ENCODE peak calls at places on chromosomes 2 and 18, in eight cellular contexts. One of them, this sample, is unnamed.

GRCh38 chr2:209305746-209306196 is 118.1 kb upstream of the MAP2 start:
- DNase-seq in neuronal stem cell: no peak
- DNase-seq in pancreas: peak; percentile 85
- DNase-seq in CD4-positive, CD25-positive, alpha-beta regulatory T cell: no peak
- DNase-seq in tibial nerve: no peak
- DNase-seq in GM23248: no peak
- DNase-seq in fibroblast of lung: no peak
- DNase-seq in tibial artery: no peak
- DNase-seq in this sample: no peak

GRCh38 chr2:236955675-236956618 is 129.7 kb upstream of the COPS8 start:
- DNase-seq in fibroblast of lung: peak; percentile 47
- DNase-seq in tibial artery: no peak
- DNase-seq in CD4-positive, CD25-positive, alpha-beta regulatory T cell: no peak
- DNase-seq in pancreas: no peak
- DNase-seq in neuronal stem cell: peak; percentile 4
- DNase-seq in tibial nerve: no peak
- DNase-seq in GM23248: no peak
- DNase-seq in this sample: no peak

GRCh38 chr18:9366126-9366714 is 31.6 kb downstream of the TWSG1 start:
- DNase-seq in tibial nerve: no peak
- DNase-seq in CD4-positive, CD25-positive, alpha-beta regulatory T cell: no peak
- DNase-seq in fibroblast of lung: peak; percentile 64
- DNase-seq in tibial artery: no peak
- DNase-seq in GM23248: peak; percentile 60
- DNase-seq in pancreas: peak; percentile 28
- DNase-seq in neuronal stem cell: peak; percentile 4
- DNase-seq in this sample: peak; percentile 4

GRCh38 chr18:2881088-2881487 is 34.3 kb downstream of the EMILIN2 start:
- DNase-seq in CD4-positive, CD25-positive, alpha-beta regulatory T cell: no peak
- DNase-seq in GM23248: peak; percentile 74
- DNase-seq in neuronal stem cell: no peak
- DNase-seq in fibroblast of lung: no peak
- DNase-seq in tibial nerve: no peak
- DNase-seq in tibial artery: no peak
- DNase-seq in pancreas: no peak
- DNase-seq in this sample: no peak

GRCh38 chr2:22375094-22375493 is 1009.9 kb upstream of the KLHL29 start:
- DNase-seq in neuronal stem cell: no peak
- DNase-seq in fibroblast of lung: no peak
- DNase-seq in pancreas: no peak
- DNase-seq in CD4-positive, CD25-positive, alpha-beta regulatory T cell: no peak
- DNase-seq in GM23248: no peak
- DNase-seq in tibial artery: no peak
- DNase-seq in tibial nerve: no peak
- DNase-seq in this sample: no peak

GRCh38 chr2:235553291-235553690 is 59.4 kb downstream of the AGAP1 start:
- DNase-seq in tibial artery: no peak
- DNase-seq in tibial nerve: no peak
- DNase-seq in pancreas: no peak
- DNase-seq in fibroblast of lung: no peak
- DNase-seq in neuronal stem cell: no peak
- DNase-seq in CD4-positive, CD25-positive, alpha-beta regulatory T cell: no peak
- DNase-seq in GM23248: no peak
- DNase-seq in this sample: no peak

GRCh38 chr18:75207298-75208054 is 1.5 kb downstream of the PTGR3 start:
- DNase-seq in GM23248: peak; percentile 57
- DNase-seq in fibroblast of lung: peak; percentile 65
- DNase-seq in pancreas: no peak
- DNase-seq in tibial artery: no peak
- DNase-seq in tibial nerve: no peak
- DNase-seq in neuronal stem cell: peak; percentile 18
- DNase-seq in CD4-positive, CD25-positive, alpha-beta regulatory T cell: peak; percentile 16
- DNase-seq in this sample: no peak

GRCh38 chr2:28093308-28093707 is 202.8 kb downstream of the BABAM2 start:
- DNase-seq in neuronal stem cell: no peak
- DNase-seq in tibial artery: no peak
- DNase-seq in fibroblast of lung: no peak
- DNase-seq in CD4-positive, CD25-positive, alpha-beta regulatory T cell: no peak
- DNase-seq in tibial nerve: no peak
- DNase-seq in pancreas: no peak
- DNase-seq in GM23248: no peak
- DNase-seq in this sample: no peak

GRCh38 chr18:8188196-8188595 is 421.0 kb upstream of the RAB12 start:
- DNase-seq in fibroblast of lung: peak; percentile 84
- DNase-seq in tibial artery: no peak
- DNase-seq in GM23248: peak; percentile 19
- DNase-seq in neuronal stem cell: no peak
- DNase-seq in pancreas: peak; percentile 45
- DNase-seq in CD4-positive, CD25-positive, alpha-beta regulatory T cell: no peak
- DNase-seq in tibial nerve: no peak
- DNase-seq in this sample: no peak

GRCh38 chr2:75047907-75048625 is 89.6 kb downstream of the POLE4 start:
- DNase-seq in neuronal stem cell: no peak
- DNase-seq in tibial artery: no peak
- DNase-seq in GM23248: peak; percentile 87
- DNase-seq in tibial nerve: no peak
- DNase-seq in pancreas: no peak
- DNase-seq in fibroblast of lung: peak; percentile 76
- DNase-seq in CD4-positive, CD25-positive, alpha-beta regulatory T cell: no peak
- DNase-seq in this sample: no peak

GRCh38 chr18:10131783-10132381 is 218.1 kb downstream of the VAPA start:
- DNase-seq in neuronal stem cell: peak; percentile 26
- DNase-seq in CD4-positive, CD25-positive, alpha-beta regulatory T cell: no peak
- DNase-seq in tibial artery: no peak
- DNase-seq in tibial nerve: no peak
- DNase-seq in GM23248: peak; percentile 32
- DNase-seq in fibroblast of lung: peak; percentile 23
- DNase-seq in pancreas: peak; percentile 44
- DNase-seq in this sample: no peak

GRCh38 chr2:145682536-145683157 is 1162.7 kb upstream of the ZEB2 start:
- DNase-seq in CD4-positive, CD25-positive, alpha-beta regulatory T cell: no peak
- DNase-seq in pancreas: no peak
- DNase-seq in neuronal stem cell: no peak
- DNase-seq in tibial artery: no peak
- DNase-seq in GM23248: peak; percentile 33
- DNase-seq in fibroblast of lung: peak; percentile 32
- DNase-seq in tibial nerve: no peak
- DNase-seq in this sample: no peak

GRCh38 chr2:5121677-5122076 is 570.5 kb upstream of the SOX11 start:
- DNase-seq in pancreas: no peak
- DNase-seq in tibial artery: no peak
- DNase-seq in GM23248: no peak
- DNase-seq in tibial nerve: no peak
- DNase-seq in neuronal stem cell: peak; percentile 9
- DNase-seq in fibroblast of lung: no peak
- DNase-seq in CD4-positive, CD25-positive, alpha-beta regulatory T cell: no peak
- DNase-seq in this sample: no peak

GRCh38 chr2:28958689-28959088 is 22.4 kb upstream of the TOGARAM2 start:
- DNase-seq in GM23248: peak; percentile 90
- DNase-seq in CD4-positive, CD25-positive, alpha-beta regulatory T cell: peak; percentile 65
- DNase-seq in pancreas: peak; percentile 18
- DNase-seq in fibroblast of lung: peak; percentile 69
- DNase-seq in tibial artery: no peak
- DNase-seq in tibial nerve: no peak
- DNase-seq in neuronal stem cell: peak; percentile 69
- DNase-seq in this sample: peak; percentile 34

GRCh38 chr2:11417946-11418585 is 47.9 kb downstream of the E2F6 start:
- DNase-seq in tibial nerve: no peak
- DNase-seq in pancreas: no peak
- DNase-seq in tibial artery: no peak
- DNase-seq in GM23248: peak; percentile 29
- DNase-seq in fibroblast of lung: no peak
- DNase-seq in neuronal stem cell: no peak
- DNase-seq in CD4-positive, CD25-positive, alpha-beta regulatory T cell: peak; percentile 16
- DNase-seq in this sample: no peak

GRCh38 chr2:2244508-2244907 is 86.6 kb downstream of the MYT1L start:
- DNase-seq in fibroblast of lung: no peak
- DNase-seq in GM23248: no peak
- DNase-seq in tibial nerve: no peak
- DNase-seq in pancreas: no peak
- DNase-seq in CD4-positive, CD25-positive, alpha-beta regulatory T cell: no peak
- DNase-seq in neuronal stem cell: no peak
- DNase-seq in tibial artery: no peak
- DNase-seq in this sample: no peak

DNA sequence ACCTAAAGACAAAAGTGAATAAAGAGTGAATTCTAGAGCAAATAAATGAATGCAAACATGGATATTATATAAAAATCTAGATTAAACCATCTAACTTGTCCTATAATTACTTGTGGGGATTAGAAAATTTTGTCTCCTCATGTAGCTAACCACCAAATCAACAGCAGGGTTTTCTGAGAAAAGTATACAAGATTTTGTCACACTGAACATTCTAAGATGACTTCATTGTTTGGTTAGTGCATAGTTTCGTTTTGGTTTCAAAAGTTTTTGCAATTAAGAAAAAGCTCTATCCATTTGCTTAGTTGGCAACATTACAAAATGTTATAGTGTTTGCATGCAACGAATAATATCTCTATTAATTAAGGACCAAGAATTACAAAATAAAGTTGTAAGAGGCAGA is 125.0 kb downstream of the LRP2 start:
- DNase-seq in pancreas: no peak
- DNase-seq in neuronal stem cell: no peak
- DNase-seq in CD4-positive, CD25-positive, alpha-beta regulatory T cell: no peak
- DNase-seq in tibial nerve: no peak
- DNase-seq in GM23248: no peak
- DNase-seq in tibial artery: no peak
- DNase-seq in fibroblast of lung: no peak
- DNase-seq in this sample: no peak
- H3K27ac ChIP-seq in pancreas: no peak overlapping the region
- H3K27ac ChIP-seq in neuronal stem cell: no peak overlapping the region
- H3K27ac ChIP-seq in CD4-positive, CD25-positive, alpha-beta regulatory T cell: no peak overlapping the region
- H3K27ac ChIP-seq in tibial nerve: no peak overlapping the region
- H3K27ac ChIP-seq in GM23248: no peak overlapping the region
- H3K27ac ChIP-seq in tibial artery: no peak overlapping the region
- H3K27ac ChIP-seq in fibroblast of lung: no peak overlapping the region
- H3K27ac ChIP-seq in this sample: no peak overlapping the region

GRCh38 chr2:189362283-189362682 is 79.0 kb upstream of the WDR75 start:
- DNase-seq in fibroblast of lung: peak; percentile 71
- DNase-seq in tibial nerve: no peak
- DNase-seq in CD4-positive, CD25-positive, alpha-beta regulatory T cell: no peak
- DNase-seq in tibial artery: no peak
- DNase-seq in pancreas: no peak
- DNase-seq in neuronal stem cell: no peak
- DNase-seq in GM23248: no peak
- DNase-seq in this sample: no peak
- H3K27ac ChIP-seq in fibroblast of lung: no peak overlapping the region
- H3K27ac ChIP-seq in tibial nerve: no peak overlapping the region
- H3K27ac ChIP-seq in CD4-positive, CD25-positive, alpha-beta regulatory T cell: no peak overlapping the region
- H3K27ac ChIP-seq in tibial artery: peak overlapping the region; percentile 56
- H3K27ac ChIP-seq in pancreas: no peak overlapping the region
- H3K27ac ChIP-seq in neuronal stem cell: no peak overlapping the region
- H3K27ac ChIP-seq in GM23248: no peak overlapping the region
- H3K27ac ChIP-seq in this sample: no peak overlapping the region

DNA sequence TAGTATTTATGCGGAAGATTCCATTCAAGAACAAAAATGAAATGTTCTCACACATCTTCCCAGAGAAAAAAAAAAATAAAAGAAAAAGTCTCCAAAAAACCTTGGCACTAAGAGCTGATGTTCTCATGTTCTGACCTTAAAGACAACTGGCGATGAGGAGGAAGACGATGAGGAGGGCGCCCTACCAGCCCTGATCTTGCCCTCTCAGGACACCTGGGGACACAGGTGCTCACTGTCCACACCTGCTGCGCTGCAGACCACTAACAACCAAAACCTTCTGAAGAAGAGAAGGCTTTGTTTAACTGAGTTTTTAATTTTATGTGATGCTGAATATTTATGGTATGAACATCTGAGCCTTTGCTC is 184.6 kb downstream of the HDAC4 start:
- DNase-seq in neuronal stem cell: no peak
- DNase-seq in fibroblast of lung: no peak
- DNase-seq in CD4-positive, CD25-positive, alpha-beta regulatory T cell: no peak
- DNase-seq in tibial artery: no peak
- DNase-seq in pancreas: no peak
- DNase-seq in tibial nerve: no peak
- DNase-seq in GM23248: no peak
- DNase-seq in this sample: no peak
- H3K27ac ChIP-seq in neuronal stem cell: no peak overlapping the region
- H3K27ac ChIP-seq in fibroblast of lung: no peak overlapping the region
- H3K27ac ChIP-seq in CD4-positive, CD25-positive, alpha-beta regulatory T cell: no peak overlapping the region
- H3K27ac ChIP-seq in tibial artery: no peak overlapping the region
- H3K27ac ChIP-seq in pancreas: no peak overlapping the region
- H3K27ac ChIP-seq in tibial nerve: no peak overlapping the region
- H3K27ac ChIP-seq in GM23248: no peak overlapping the region
- H3K27ac ChIP-seq in this sample: no peak overlapping the region

DNA sequence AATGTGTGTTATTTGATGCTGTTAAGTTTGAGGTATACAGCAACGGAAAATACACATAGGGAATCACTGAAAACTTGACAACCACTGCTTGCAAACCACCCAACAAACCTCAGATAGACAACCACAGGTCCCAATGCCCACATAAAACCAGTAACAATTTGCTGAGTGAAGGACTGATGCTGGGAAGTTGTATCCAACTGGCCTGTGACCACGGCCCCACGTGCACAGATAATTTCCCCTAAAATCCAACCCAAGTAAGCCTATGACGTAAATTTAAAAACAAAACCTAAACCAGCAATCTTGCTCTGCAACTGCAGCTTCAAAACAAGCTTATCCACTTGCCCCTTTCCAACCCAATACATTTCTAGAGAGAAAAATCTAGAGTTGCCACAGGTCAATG is 28.0 kb upstream of the CREB1 start:
- DNase-seq in tibial artery: no peak
- DNase-seq in tibial nerve: no peak
- DNase-seq in GM23248: no peak
- DNase-seq in fibroblast of lung: no peak
- DNase-seq in pancreas: no peak
- DNase-seq in CD4-positive, CD25-positive, alpha-beta regulatory T cell: no peak
- DNase-seq in neuronal stem cell: no peak
- DNase-seq in this sample: no peak
- H3K27ac ChIP-seq in tibial artery: no peak overlapping the region
- H3K27ac ChIP-seq in tibial nerve: no peak overlapping the region
- H3K27ac ChIP-seq in GM23248: no peak overlapping the region
- H3K27ac ChIP-seq in fibroblast of lung: no peak overlapping the region
- H3K27ac ChIP-seq in pancreas: no peak overlapping the region
- H3K27ac ChIP-seq in CD4-positive, CD25-positive, alpha-beta regulatory T cell: no peak overlapping the region
- H3K27ac ChIP-seq in neuronal stem cell: no peak overlapping the region
- H3K27ac ChIP-seq in this sample: no peak overlapping the region

GRCh38 chr18:78649421-78649820 is 330.2 kb upstream of the SALL3 start:
- DNase-seq in tibial nerve: no peak
- DNase-seq in tibial artery: peak; percentile 48
- DNase-seq in pancreas: no peak
- DNase-seq in CD4-positive, CD25-positive, alpha-beta regulatory T cell: no peak
- DNase-seq in neuronal stem cell: no peak
- DNase-seq in fibroblast of lung: no peak
- DNase-seq in GM23248: no peak
- DNase-seq in this sample: no peak
- H3K27ac ChIP-seq in tibial nerve: no peak overlapping the region
- H3K27ac ChIP-seq in tibial artery: no peak overlapping the region
- H3K27ac ChIP-seq in pancreas: no peak overlapping the region
- H3K27ac ChIP-seq in CD4-positive, CD25-positive, alpha-beta regulatory T cell: no peak overlapping the region
- H3K27ac ChIP-seq in neuronal stem cell: no peak overlapping the region
- H3K27ac ChIP-seq in fibroblast of lung: no peak overlapping the region
- H3K27ac ChIP-seq in GM23248: no peak overlapping the region
- H3K27ac ChIP-seq in this sample: no peak overlapping the region

GRCh38 chr18:50630895-50631294 is 71.0 kb downstream of the MAPK4 start:
- DNase-seq in neuronal stem cell: no peak
- DNase-seq in tibial nerve: no peak
- DNase-seq in tibial artery: no peak
- DNase-seq in pancreas: no peak
- DNase-seq in CD4-positive, CD25-positive, alpha-beta regulatory T cell: no peak
- DNase-seq in GM23248: no peak
- DNase-seq in fibroblast of lung: no peak
- DNase-seq in this sample: no peak
- H3K27ac ChIP-seq in neuronal stem cell: no peak overlapping the region
- H3K27ac ChIP-seq in tibial nerve: no peak overlapping the region
- H3K27ac ChIP-seq in tibial artery: peak overlapping the region; percentile 74
- H3K27ac ChIP-seq in pancreas: no peak overlapping the region
- H3K27ac ChIP-seq in CD4-positive, CD25-positive, alpha-beta regulatory T cell: no peak overlapping the region
- H3K27ac ChIP-seq in GM23248: no peak overlapping the region
- H3K27ac ChIP-seq in fibroblast of lung: no peak overlapping the region
- H3K27ac ChIP-seq in this sample: peak overlapping the region; percentile 77

GRCh38 chr2:212998629-212999359 is 152.6 kb downstream of the IKZF2 start:
- DNase-seq in CD4-positive, CD25-positive, alpha-beta regulatory T cell: peak; percentile 49
- DNase-seq in fibroblast of lung: peak; percentile 20
- DNase-seq in tibial artery: no peak
- DNase-seq in neuronal stem cell: no peak
- DNase-seq in GM23248: peak; percentile 61
- DNase-seq in pancreas: no peak
- DNase-seq in tibial nerve: no peak
- DNase-seq in this sample: no peak
- H3K27ac ChIP-seq in CD4-positive, CD25-positive, alpha-beta regulatory T cell: peak overlapping the region; percentile 49
- H3K27ac ChIP-seq in fibroblast of lung: no peak overlapping the region
- H3K27ac ChIP-seq in tibial artery: no peak overlapping the region
- H3K27ac ChIP-seq in neuronal stem cell: no peak overlapping the region
- H3K27ac ChIP-seq in GM23248: peak overlapping the region; percentile 25
- H3K27ac ChIP-seq in pancreas: no peak overlapping the region
- H3K27ac ChIP-seq in tibial nerve: no peak overlapping the region
- H3K27ac ChIP-seq in this sample: no peak overlapping the region

This sample was measured in caudate nucleus.